ENCODE peak calls at places on chromosomes 11 and 22, in four cellular contexts. F, A, V and X are unnamed samples.

GRCh38 chr11:120001161-120002135 is 136.5 kb downstream of the TRIM29 start:
- DNase-seq in F (no peak), A (no peak), V (no peak), X (no peak)

GRCh38 chr11:119369035-119369925 is 12.2 kb downstream of the USP2 start:
- DNase-seq in F (no peak), A (no peak), V (no peak), X (no peak)

GRCh38 chr11:65640483-65641207 is 2.7 kb downstream of the SIPA1 start:
- DNase-seq in F (no peak), A (no peak), V (no peak), X (peak; percentile 96)

GRCh38 chr22:22731374-22731676 is 86.9 kb downstream of the GGTLC2 start:
- DNase-seq in F (no peak), A (no peak), V (no peak), X (no peak)

GRCh38 chr11:78310500-78310909 is 107.1 kb downstream of the GAB2 start:
- DNase-seq in F (peak; percentile 41), A (peak; percentile 16), V (no peak), X (no peak)

GRCh38 chr11:90332415-90332814 is 109.6 kb upstream of the CHORDC1 start:
- DNase-seq in F (no peak), A (no peak), V (no peak), X (no peak)

GRCh38 chr11:44632466-44633123 is 67.1 kb downstream of the CD82 start:
- DNase-seq in F (peak; percentile 46), A (no peak), V (no peak), X (peak; percentile 49)

GRCh38 chr22:26503758-26504157 is 8.5 kb downstream of the TFIP11 start:
- DNase-seq in F (no peak), A (no peak), V (no peak), X (no peak)

GRCh38 chr11:12560861-12561260 is 113.4 kb upstream of the TEAD1 start:
- DNase-seq in F (no peak), A (no peak), V (no peak), X (no peak)

GRCh38 chr22:50691521-50691920 is 18.9 kb downstream of the SHANK3 start:
- DNase-seq in F (peak; percentile 41), A (no peak), V (no peak), X (peak; percentile 62)

GRCh38 chr11:22349446-22349845 is 11.3 kb downstream of the SLC17A6 start:
- DNase-seq in F (no peak), A (no peak), V (no peak), X (no peak)

GRCh38 chr11:119427279-119427678 is 4.3 kb upstream of the THY1 start:
- DNase-seq in F (peak; percentile 58), A (no peak), V (no peak), X (peak; percentile 44)